ENCODE peak calls at places on chromosomes 5 and 9, in ten cellular contexts. One of them, this sample, is unnamed.

GRCh38 chr5:138545919-138546562 is 3.0 kb upstream of the ETF1 start:
- DNase-seq in mesenchymal stem cell: peak; percentile 42
- DNase-seq in neuronal stem cell: no peak
- DNase-seq in CD4-positive, alpha-beta T cell: no peak
- DNase-seq in upper lobe of right lung: no peak
- DNase-seq in aorta: no peak
- DNase-seq in body of pancreas: no peak
- DNase-seq in astrocyte: no peak
- DNase-seq in WERI-Rb-1: no peak
- DNase-seq in naive thymus-derived CD4-positive, alpha-beta T cell: no peak
- DNase-seq in this sample: no peak

GRCh38 chr9:124376329-124376728 is 38.9 kb downstream of the PSMB7 start:
- DNase-seq in astrocyte: no peak
- DNase-seq in WERI-Rb-1: no peak
- DNase-seq in upper lobe of right lung: no peak
- DNase-seq in neuronal stem cell: no peak
- DNase-seq in naive thymus-derived CD4-positive, alpha-beta T cell: no peak
- DNase-seq in CD4-positive, alpha-beta T cell: no peak
- DNase-seq in mesenchymal stem cell: no peak
- DNase-seq in aorta: no peak
- DNase-seq in body of pancreas: no peak
- DNase-seq in this sample: no peak

GRCh38 chr5:34843482-34843881 is 4.5 kb downstream of the TTC23L start:
- DNase-seq in neuronal stem cell: no peak
- DNase-seq in aorta: no peak
- DNase-seq in naive thymus-derived CD4-positive, alpha-beta T cell: no peak
- DNase-seq in mesenchymal stem cell: no peak
- DNase-seq in WERI-Rb-1: no peak
- DNase-seq in astrocyte: no peak
- DNase-seq in upper lobe of right lung: no peak
- DNase-seq in body of pancreas: no peak
- DNase-seq in CD4-positive, alpha-beta T cell: no peak
- DNase-seq in this sample: no peak

GRCh38 chr5:55597014-55597981 is 62.5 kb upstream of the PLPP1 start:
- DNase-seq in CD4-positive, alpha-beta T cell: no peak
- DNase-seq in WERI-Rb-1: no peak
- DNase-seq in mesenchymal stem cell: peak; percentile 91
- DNase-seq in body of pancreas: peak; percentile 28
- DNase-seq in upper lobe of right lung: no peak
- DNase-seq in astrocyte: peak; percentile 72
- DNase-seq in neuronal stem cell: no peak
- DNase-seq in naive thymus-derived CD4-positive, alpha-beta T cell: no peak
- DNase-seq in aorta: peak; percentile 80
- DNase-seq in this sample: no peak

GRCh38 chr5:53983568-53984465 is 326.6 kb downstream of the ARL15 start:
- DNase-seq in upper lobe of right lung: no peak
- DNase-seq in neuronal stem cell: no peak
- DNase-seq in mesenchymal stem cell: no peak
- DNase-seq in astrocyte: peak; percentile 43
- DNase-seq in CD4-positive, alpha-beta T cell: no peak
- DNase-seq in aorta: no peak
- DNase-seq in WERI-Rb-1: no peak
- DNase-seq in body of pancreas: no peak
- DNase-seq in naive thymus-derived CD4-positive, alpha-beta T cell: no peak
- DNase-seq in this sample: no peak

GRCh38 chr5:113043491-113043931 is 66.9 kb downstream of the DCP2 start:
- DNase-seq in upper lobe of right lung: no peak
- DNase-seq in WERI-Rb-1: no peak
- DNase-seq in naive thymus-derived CD4-positive, alpha-beta T cell: no peak
- DNase-seq in CD4-positive, alpha-beta T cell: no peak
- DNase-seq in neuronal stem cell: no peak
- DNase-seq in aorta: no peak
- DNase-seq in body of pancreas: peak; percentile 54
- DNase-seq in astrocyte: no peak
- DNase-seq in mesenchymal stem cell: no peak
- DNase-seq in this sample: no peak

GRCh38 chr5:172733179-172733973 is 37.6 kb downstream of the DUSP1 start:
- DNase-seq in upper lobe of right lung: peak; percentile 84
- DNase-seq in CD4-positive, alpha-beta T cell: no peak
- DNase-seq in astrocyte: peak; percentile 98
- DNase-seq in mesenchymal stem cell: peak; percentile 99
- DNase-seq in naive thymus-derived CD4-positive, alpha-beta T cell: no peak
- DNase-seq in WERI-Rb-1: no peak
- DNase-seq in neuronal stem cell: no peak
- DNase-seq in aorta: peak; percentile 93
- DNase-seq in body of pancreas: peak; percentile 67
- DNase-seq in this sample: no peak

GRCh38 chr5:149273237-149273636 is 1.6 kb downstream of the AFAP1L1 start:
- DNase-seq in CD4-positive, alpha-beta T cell: no peak
- DNase-seq in upper lobe of right lung: no peak
- DNase-seq in neuronal stem cell: no peak
- DNase-seq in mesenchymal stem cell: no peak
- DNase-seq in aorta: no peak
- DNase-seq in body of pancreas: no peak
- DNase-seq in astrocyte: no peak
- DNase-seq in naive thymus-derived CD4-positive, alpha-beta T cell: no peak
- DNase-seq in WERI-Rb-1: no peak
- DNase-seq in this sample: no peak

GRCh38 chr5:96408276-96408777 is 24.7 kb downstream of the PCSK1 start:
- DNase-seq in mesenchymal stem cell: no peak
- DNase-seq in CD4-positive, alpha-beta T cell: no peak
- DNase-seq in naive thymus-derived CD4-positive, alpha-beta T cell: no peak
- DNase-seq in astrocyte: peak; percentile 92
- DNase-seq in body of pancreas: no peak
- DNase-seq in upper lobe of right lung: no peak
- DNase-seq in WERI-Rb-1: no peak
- DNase-seq in aorta: no peak
- DNase-seq in neuronal stem cell: no peak
- DNase-seq in this sample: no peak

GRCh38 chr5:137365126-137365865 is 133.8 kb downstream of the SPOCK1 start:
- DNase-seq in naive thymus-derived CD4-positive, alpha-beta T cell: no peak
- DNase-seq in CD4-positive, alpha-beta T cell: no peak
- DNase-seq in neuronal stem cell: no peak
- DNase-seq in mesenchymal stem cell: no peak
- DNase-seq in body of pancreas: no peak
- DNase-seq in aorta: no peak
- DNase-seq in WERI-Rb-1: no peak
- DNase-seq in astrocyte: peak; percentile 53
- DNase-seq in upper lobe of right lung: no peak
- DNase-seq in this sample: no peak

GRCh38 chr5:71948206-71948605 is 159.1 kb upstream of the MAP1B start:
- DNase-seq in body of pancreas: no peak
- DNase-seq in aorta: no peak
- DNase-seq in WERI-Rb-1: no peak
- DNase-seq in upper lobe of right lung: no peak
- DNase-seq in naive thymus-derived CD4-positive, alpha-beta T cell: no peak
- DNase-seq in mesenchymal stem cell: no peak
- DNase-seq in neuronal stem cell: no peak
- DNase-seq in CD4-positive, alpha-beta T cell: no peak
- DNase-seq in astrocyte: no peak
- DNase-seq in this sample: no peak

GRCh38 chr9:94973491-94973941 is 247.0 kb downstream of the AOPEP start:
- DNase-seq in CD4-positive, alpha-beta T cell: no peak
- DNase-seq in upper lobe of right lung: no peak
- DNase-seq in astrocyte: peak; percentile 89
- DNase-seq in naive thymus-derived CD4-positive, alpha-beta T cell: no peak
- DNase-seq in body of pancreas: peak; percentile 37
- DNase-seq in neuronal stem cell: no peak
- DNase-seq in WERI-Rb-1: peak; percentile 30
- DNase-seq in mesenchymal stem cell: peak; percentile 69
- DNase-seq in aorta: no peak
- DNase-seq in this sample: no peak

GRCh38 chr5:1975898-1976765 is 93.4 kb upstream of the IRX4 start:
- DNase-seq in WERI-Rb-1: no peak
- DNase-seq in neuronal stem cell: no peak
- DNase-seq in naive thymus-derived CD4-positive, alpha-beta T cell: no peak
- DNase-seq in aorta: no peak
- DNase-seq in CD4-positive, alpha-beta T cell: no peak
- DNase-seq in body of pancreas: no peak
- DNase-seq in mesenchymal stem cell: no peak
- DNase-seq in upper lobe of right lung: no peak
- DNase-seq in astrocyte: no peak
- DNase-seq in this sample: no peak

GRCh38 chr9:135256568-135257354 is 169.3 kb downstream of the OLFM1 start:
- DNase-seq in CD4-positive, alpha-beta T cell: no peak
- DNase-seq in WERI-Rb-1: no peak
- DNase-seq in neuronal stem cell: no peak
- DNase-seq in aorta: peak; percentile 49
- DNase-seq in astrocyte: no peak
- DNase-seq in naive thymus-derived CD4-positive, alpha-beta T cell: no peak
- DNase-seq in mesenchymal stem cell: no peak
- DNase-seq in body of pancreas: no peak
- DNase-seq in upper lobe of right lung: peak; percentile 59
- DNase-seq in this sample: peak; percentile 58

DNA sequence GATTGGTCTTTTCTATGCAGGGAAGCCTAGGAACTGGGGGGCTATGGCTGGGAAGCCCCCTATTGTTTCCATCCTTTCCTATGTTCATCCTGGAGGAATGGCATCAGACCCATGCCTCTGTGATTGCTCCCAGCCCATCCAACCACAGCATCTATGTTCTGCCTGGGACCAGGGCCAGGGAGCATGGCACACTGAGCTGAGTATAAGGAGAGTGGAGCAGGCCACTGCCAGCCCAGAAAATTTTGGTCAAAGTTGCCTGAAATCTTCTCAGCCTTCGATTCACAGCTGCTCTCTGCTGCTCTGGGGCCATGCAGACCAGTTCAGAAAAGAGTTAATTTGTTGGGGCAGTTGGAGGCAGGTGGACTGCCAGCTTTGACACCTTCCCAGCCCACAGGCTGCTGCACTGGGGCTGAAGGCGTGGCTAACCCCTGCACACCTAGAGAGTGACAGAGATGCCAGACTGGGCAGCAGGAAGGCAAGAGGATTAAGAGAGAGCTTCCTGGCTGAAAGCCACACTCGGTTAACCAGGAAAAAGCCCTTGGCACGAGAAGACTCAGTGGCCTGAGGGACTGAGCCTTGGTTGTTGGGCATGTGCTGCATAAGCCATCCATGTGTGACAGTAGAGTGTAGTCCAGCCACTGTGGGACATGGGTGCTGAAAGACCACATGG is 12.1 kb downstream of the TGFBI start:
- DNase-seq in upper lobe of right lung: no peak
- DNase-seq in neuronal stem cell: no peak
- DNase-seq in body of pancreas: no peak
- DNase-seq in aorta: peak; percentile 66
- DNase-seq in astrocyte: no peak
- DNase-seq in mesenchymal stem cell: no peak
- DNase-seq in CD4-positive, alpha-beta T cell: no peak
- DNase-seq in WERI-Rb-1: peak; percentile 35
- DNase-seq in naive thymus-derived CD4-positive, alpha-beta T cell: no peak
- DNase-seq in this sample: peak; percentile 57
- H3K9me3 ChIP-seq in upper lobe of right lung: no peaks in the 10 kb centered on the region
- H3K9me3 ChIP-seq in neuronal stem cell: no peaks in the 10 kb centered on the region
- H3K9me3 ChIP-seq in body of pancreas: no peaks in the 10 kb centered on the region
- H3K9me3 ChIP-seq in aorta: no peaks in the 10 kb centered on the region
- H3K9me3 ChIP-seq in astrocyte: no peaks in the 10 kb centered on the region
- H3K9me3 ChIP-seq in mesenchymal stem cell: peaks cover 5% of the 10 kb centered on the region
- H3K9me3 ChIP-seq in CD4-positive, alpha-beta T cell: no peaks in the 10 kb centered on the region
- H3K9me3 ChIP-seq in WERI-Rb-1: no peaks in the 10 kb centered on the region
- H3K9me3 ChIP-seq in naive thymus-derived CD4-positive, alpha-beta T cell: no peaks in the 10 kb centered on the region
- H3K9me3 ChIP-seq in this sample: no peaks in the 10 kb centered on the region

DNA sequence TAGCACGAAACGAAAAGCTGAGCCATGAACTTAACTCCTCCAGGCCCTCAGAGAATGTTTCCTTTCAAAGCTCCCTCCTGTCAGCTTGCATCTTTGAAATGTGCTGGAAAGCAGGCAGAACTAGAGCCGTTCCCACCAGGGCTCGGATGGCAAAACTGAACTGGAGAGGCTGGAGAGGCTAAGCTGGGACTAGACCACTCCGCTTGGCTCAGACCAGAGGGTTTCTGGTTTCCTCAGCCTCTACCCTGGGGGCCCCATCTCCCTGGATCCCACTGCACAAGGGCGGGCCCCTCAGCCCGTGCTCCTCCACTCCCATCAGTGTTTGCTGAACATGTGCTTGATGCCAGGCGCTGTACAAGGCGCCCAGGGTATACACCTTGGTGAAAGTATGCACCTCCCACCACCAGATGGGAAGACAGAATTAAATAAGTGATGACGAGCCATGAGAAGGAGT is 17.9 kb downstream of the GPX3 start:
- DNase-seq in CD4-positive, alpha-beta T cell: no peak
- DNase-seq in mesenchymal stem cell: no peak
- DNase-seq in aorta: peak; percentile 72
- DNase-seq in WERI-Rb-1: no peak
- DNase-seq in upper lobe of right lung: no peak
- DNase-seq in naive thymus-derived CD4-positive, alpha-beta T cell: no peak
- DNase-seq in astrocyte: no peak
- DNase-seq in body of pancreas: no peak
- DNase-seq in neuronal stem cell: no peak
- DNase-seq in this sample: peak; percentile 54
- H3K27ac ChIP-seq in CD4-positive, alpha-beta T cell: no peak overlapping the region
- H3K27ac ChIP-seq in mesenchymal stem cell: peak overlapping the region; percentile 44
- H3K27ac ChIP-seq in aorta: no peak overlapping the region
- H3K27ac ChIP-seq in WERI-Rb-1: no peak overlapping the region
- H3K27ac ChIP-seq in upper lobe of right lung: peak overlapping the region; percentile 78
- H3K27ac ChIP-seq in naive thymus-derived CD4-positive, alpha-beta T cell: no peak overlapping the region
- H3K27ac ChIP-seq in astrocyte: peak overlapping the region; percentile 6
- H3K27ac ChIP-seq in body of pancreas: no peak overlapping the region
- H3K27ac ChIP-seq in neuronal stem cell: no peak overlapping the region
- H3K27ac ChIP-seq in this sample: peak overlapping the region; percentile 67

DNA sequence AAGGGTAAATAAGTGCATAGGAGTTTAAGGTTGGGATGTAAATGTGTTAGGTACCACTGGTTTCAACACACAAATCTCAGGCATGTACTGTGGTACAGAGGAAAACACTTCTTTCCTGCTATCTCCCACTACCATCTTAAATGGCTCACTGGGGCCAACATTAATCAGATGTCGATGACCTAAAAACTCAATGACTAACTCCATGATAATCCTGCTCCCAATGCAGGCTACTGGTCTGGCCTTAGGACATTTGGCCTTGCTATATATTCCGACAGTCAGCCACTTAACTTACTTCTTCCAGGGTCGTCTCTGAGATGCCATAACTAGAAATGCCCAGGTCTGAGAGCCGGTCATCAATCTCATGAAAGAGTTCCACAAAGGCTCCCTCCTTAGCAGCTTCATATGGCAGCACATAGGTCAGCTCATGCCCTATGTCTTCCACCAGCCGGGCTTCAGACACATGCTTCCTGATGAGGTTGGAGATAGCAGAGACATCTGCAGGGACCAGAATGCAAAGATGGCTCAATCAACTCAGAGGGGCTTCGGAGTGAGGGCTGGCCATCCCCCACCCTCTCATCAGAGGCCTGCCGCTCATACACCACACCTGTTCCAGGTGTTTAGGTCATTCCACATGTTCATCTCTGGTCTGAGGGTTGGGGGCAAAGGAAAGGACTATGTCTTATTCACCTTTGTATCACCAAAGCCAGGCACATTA is 52.1 kb downstream of the NIPSNAP3B start:
- DNase-seq in neuronal stem cell: no peak
- DNase-seq in astrocyte: no peak
- DNase-seq in upper lobe of right lung: no peak
- DNase-seq in WERI-Rb-1: no peak
- DNase-seq in CD4-positive, alpha-beta T cell: no peak
- DNase-seq in body of pancreas: no peak
- DNase-seq in naive thymus-derived CD4-positive, alpha-beta T cell: no peak
- DNase-seq in mesenchymal stem cell: no peak
- DNase-seq in aorta: no peak
- DNase-seq in this sample: no peak
- H3K27me3 ChIP-seq in neuronal stem cell: no peaks in the 10 kb centered on the region
- H3K27me3 ChIP-seq in astrocyte: no peaks in the 10 kb centered on the region
- H3K27me3 ChIP-seq in upper lobe of right lung: no peaks in the 10 kb centered on the region
- H3K27me3 ChIP-seq in WERI-Rb-1: no peaks in the 10 kb centered on the region
- H3K27me3 ChIP-seq in CD4-positive, alpha-beta T cell: no peaks in the 10 kb centered on the region
- H3K27me3 ChIP-seq in body of pancreas: no peaks in the 10 kb centered on the region
- H3K27me3 ChIP-seq in naive thymus-derived CD4-positive, alpha-beta T cell: no peaks in the 10 kb centered on the region
- H3K27me3 ChIP-seq in mesenchymal stem cell: no peaks in the 10 kb centered on the region
- H3K27me3 ChIP-seq in aorta: no peaks in the 10 kb centered on the region
- H3K27me3 ChIP-seq in this sample: no peaks in the 10 kb centered on the region

GRCh38 chr5:165086424-165086823 is 1581.0 kb downstream of the MAT2B start:
- DNase-seq in WERI-Rb-1: no peak
- DNase-seq in upper lobe of right lung: no peak
- DNase-seq in astrocyte: no peak
- DNase-seq in CD4-positive, alpha-beta T cell: no peak
- DNase-seq in neuronal stem cell: no peak
- DNase-seq in body of pancreas: no peak
- DNase-seq in naive thymus-derived CD4-positive, alpha-beta T cell: no peak
- DNase-seq in aorta: no peak
- DNase-seq in mesenchymal stem cell: no peak
- DNase-seq in this sample: no peak
- H3K9me3 ChIP-seq in WERI-Rb-1: no peaks in the 10 kb centered on the region
- H3K9me3 ChIP-seq in upper lobe of right lung: no peaks in the 10 kb centered on the region
- H3K9me3 ChIP-seq in astrocyte: no peaks in the 10 kb centered on the region
- H3K9me3 ChIP-seq in CD4-positive, alpha-beta T cell: no peaks in the 10 kb centered on the region
- H3K9me3 ChIP-seq in neuronal stem cell: no peaks in the 10 kb centered on the region
- H3K9me3 ChIP-seq in body of pancreas: no peaks in the 10 kb centered on the region
- H3K9me3 ChIP-seq in naive thymus-derived CD4-positive, alpha-beta T cell: no peaks in the 10 kb centered on the region
- H3K9me3 ChIP-seq in aorta: no peaks in the 10 kb centered on the region
- H3K9me3 ChIP-seq in mesenchymal stem cell: no peaks in the 10 kb centered on the region
- H3K9me3 ChIP-seq in this sample: no peaks in the 10 kb centered on the region